ENCODE peak calls at places on chromosomes 4 and X, in five cellular contexts. E, D, O, X and M are unnamed samples.

GRCh38 chr4:154958621-154959358 is 177.7 kb downstream of the RBM46 start:
- DNase-seq in E (no peak), D (peak), O (no peak), X (no peak), M (no peak)

GRCh38 chrX:55109304-55109703 is 20.5 kb downstream of the PAGE2 start:
- DNase-seq in E (no peak), D (no peak), O (peak), X (no peak), M (no peak)

GRCh38 chr4:168433576-168433975 is 46.7 kb downstream of the DDX60L start:
- DNase-seq in E (no peak), D (no peak), O (no peak), X (no peak), M (peak)

GRCh38 chr4:61200195-61200990 is at the start of gene ADGRL3:
- DNase-seq in E (no peak), D (peak), O (peak), X (peak), M (peak)

GRCh38 chr4:82905205-82905604 is 4.7 kb downstream of the THAP9 start:
- DNase-seq in E (no peak), D (no peak), O (no peak), X (no peak), M (peak)

GRCh38 chrX:47176101-47176740 is 17.4 kb upstream of the UBA1 start:
- DNase-seq in E (no peak), D (no peak), O (no peak), X (no peak), M (no peak)

GRCh38 chr4:110033994-110034393 is 121.3 kb downstream of the EGF start:
- DNase-seq in E (no peak), D (no peak), O (no peak), X (no peak), M (no peak)

GRCh38 chr4:39354178-39354503 is 12.0 kb downstream of the RFC1 start:
- DNase-seq in E (no peak), D (peak), O (no peak), X (no peak), M (no peak)

GRCh38 chr4:18192901-18193300 is 171.3 kb upstream of the LCORL start:
- DNase-seq in E (no peak), D (no peak), O (no peak), X (no peak), M (no peak)

GRCh38 chr4:174222266-174222872 is 61.1 kb downstream of the FBXO8 start:
- DNase-seq in E (peak), D (peak), O (peak), X (no peak), M (peak)

GRCh38 chr4:90000995-90001394 is 106.3 kb downstream of the MMRN1 start:
- DNase-seq in E (no peak), D (no peak), O (no peak), X (no peak), M (no peak)

GRCh38 chrX:8189096-8189830 is 18.2 kb upstream of the VCX2 start:
- DNase-seq in E (no peak), D (no peak), O (no peak), X (no peak), M (no peak)

GRCh38 chrX:103063918-103064434 is at the start of gene BEX1:
- DNase-seq in E (no peak), D (peak), O (peak), X (peak), M (peak)

GRCh38 chr4:31366041-31366440 is 645.9 kb downstream of the PCDH7 start:
- DNase-seq in E (no peak), D (no peak), O (no peak), X (no peak), M (peak)

GRCh38 chrX:56812515-56813105 is 83.6 kb downstream of the NBDY start:
- DNase-seq in E (no peak), D (no peak), O (no peak), X (no peak), M (peak)

GRCh38 chr4:132123870-132124623 is 1025.0 kb upstream of the PCDH10 start:
- DNase-seq in E (peak), D (no peak), O (no peak), X (no peak), M (no peak)

GRCh38 chr4:159272341-159273125 is 169.7 kb downstream of the RAPGEF2 start:
- DNase-seq in E (no peak), D (no peak), O (no peak), X (no peak), M (no peak)

GRCh38 chr4:54073481-54073880 is 9.1 kb upstream of the CHIC2 start:
- DNase-seq in E (no peak), D (no peak), O (no peak), X (no peak), M (peak)

GRCh38 chr4:54082168-54082567 is 17.8 kb upstream of the CHIC2 start:
- DNase-seq in E (peak), D (peak), O (no peak), X (no peak), M (peak)

GRCh38 chr4:54076673-54077072 is 12.3 kb upstream of the CHIC2 start:
- DNase-seq in E (no peak), D (no peak), O (no peak), X (no peak), M (peak)

GRCh38 chr4:54077812-54078211 is 13.4 kb upstream of the CHIC2 start:
- DNase-seq in E (no peak), D (no peak), O (no peak), X (no peak), M (peak)
- TF ChIP-seq EZH2phosphoT487 in E (no peak), D (no peak), O (no peak), X (no peak), M (no peak)

GRCh38 chrX:123157586-123157985 is 26.5 kb upstream of the GRIA3 start:
- DNase-seq in E (no peak), D (no peak), O (no peak), X (no peak), M (peak)
- TF ChIP-seq EZH2phosphoT487 in E (no peak), D (no peak), O (no peak), X (no peak), M (no peak)

DNA sequence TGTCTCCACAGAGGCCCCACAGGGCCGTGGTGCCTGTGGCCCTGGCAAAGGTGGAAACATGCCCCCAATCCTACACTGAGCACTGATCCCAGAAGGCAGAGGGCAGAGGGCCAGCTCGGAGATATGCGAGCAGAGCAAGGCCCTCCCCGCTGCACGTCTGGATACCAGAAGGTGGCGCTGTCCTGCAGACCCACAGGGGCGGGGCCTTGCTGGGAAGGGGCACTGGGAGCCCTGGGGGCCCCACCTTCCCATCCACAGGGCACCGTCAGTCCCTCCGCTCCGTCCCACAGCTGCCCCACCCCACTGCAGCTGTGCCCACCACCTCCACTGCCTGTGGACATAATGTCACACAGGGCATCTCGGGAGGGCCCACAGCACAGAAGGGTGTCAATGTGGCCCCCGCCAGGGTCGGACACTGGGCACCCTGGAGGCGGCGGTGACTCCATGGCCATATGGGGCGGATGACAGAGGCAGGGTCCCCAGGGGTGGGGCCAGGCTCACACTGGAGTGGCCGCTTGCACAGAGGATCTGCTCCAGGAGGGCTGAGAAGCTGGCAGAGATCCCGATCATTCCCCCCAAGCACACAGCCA is 4.9 kb downstream of the SLC49A3 start:
- DNase-seq in E (peak), D (peak), O (peak), X (peak), M (peak)
- TF ChIP-seq EZH2phosphoT487 in E (no peak), D (no peak), O (no peak), X (no peak), M (no peak)

GRCh38 chr4:67727124-67727850 is 26.3 kb upstream of the UBA6 start:
- DNase-seq in E (no peak), D (no peak), O (no peak), X (no peak), M (peak)
- TF ChIP-seq EZH2phosphoT487 in E (no peak), D (no peak), O (no peak), X (no peak), M (no peak)